ENCODE peak calls at places on chromosomes 7 and 10, in ten cellular contexts. D is activated CD8-positive, alpha-beta memory T cell treated with anti-CD3 and anti-CD28 coated beads, Interleukin-2, amount 10 ng/mL, durations not matched to agents 7 days and 5 days; R is Right ventricle myocardium superior; P is CD8-positive, alpha-beta T cell; Q is right cardiac atrium; K is left lobe of liver; B is psoas muscle; M is left cardiac atrium; J is stimulated activated naive CD8-positive, alpha-beta T cell treated with anti-CD3 and anti-CD28 coated beads, Interleukin-15, Interleukin-2, amounts not matched to agents 100 U/mL and 50 U/mL, for 24 hours; T is mucosa of descending colon. L is an unnamed sample.

GRCh38 chr7:130903358-130903974 is 169.5 kb upstream of the KLF14 start:
- ATAC-seq in M (peak), B (peak), J (peak), T (peak), P (peak), R (peak), Q (peak), K (no peak), D (peak), L (peak)

GRCh38 chr7:129008645-129009414 is 46.1 kb downstream of the TNPO3 start:
- ATAC-seq in B (no peak), P (no peak), Q (no peak), R (no peak), J (peak), T (no peak), D (peak), M (no peak), K (no peak), L (no peak)

GRCh38 chr7:17123020-17123419 is 175.4 kb upstream of the AHR start:
- ATAC-seq in M (peak), D (no peak), B (no peak), R (no peak), Q (no peak), J (no peak), P (no peak), T (peak), K (no peak), L (no peak)

GRCh38 chr7:28891192-28891872 is 66.8 kb downstream of the TRIL start:
- ATAC-seq in K (peak), Q (no peak), T (no peak), M (no peak), J (peak), R (no peak), B (no peak), D (no peak), P (no peak), L (no peak)

GRCh38 chr7:91543646-91544045 is 279.4 kb downstream of the FZD1 start:
- ATAC-seq in J (no peak), T (no peak), P (no peak), K (no peak), R (no peak), Q (no peak), D (no peak), M (no peak), B (no peak), L (no peak)

GRCh38 chr10:61217851-61218565 is 235.2 kb downstream of the TMEM26 start:
- ATAC-seq in T (no peak), K (no peak), Q (no peak), R (no peak), D (no peak), J (no peak), B (no peak), P (no peak), M (no peak), L (no peak)

GRCh38 chr10:126126856-126127255 is 230.5 kb downstream of the FANK1 start:
- ATAC-seq in T (no peak), R (no peak), M (no peak), Q (no peak), D (no peak), K (no peak), P (no peak), B (no peak), J (no peak), L (no peak)

GRCh38 chr10:57692255-57692980 is 575.3 kb downstream of the IPMK start:
- ATAC-seq in D (no peak), J (no peak), Q (peak), M (peak), K (no peak), T (no peak), B (no peak), P (no peak), R (no peak), L (no peak)

GRCh38 chr10:28374036-28374435 is 71.2 kb upstream of the MPP7 start:
- ATAC-seq in T (no peak), M (no peak), K (no peak), P (no peak), Q (no peak), J (no peak), D (no peak), R (no peak), B (no peak), L (no peak)